ENCODE peak calls at places on chromosomes 3 and 15, in four cellular contexts. One of them, this sample, is unnamed.

GRCh38 chr15:59168536-59168935 is 38.1 kb upstream of the LDHAL6B start:
- DNase-seq in CD8-positive, alpha-beta T cell: no peak
- DNase-seq in neuronal stem cell: no peak
- DNase-seq in tibial nerve: no peak
- DNase-seq in this sample: no peak

GRCh38 chr15:57445872-57446271 is 69.6 kb downstream of the CGNL1 start:
- DNase-seq in CD8-positive, alpha-beta T cell: no peak
- DNase-seq in neuronal stem cell: no peak
- DNase-seq in tibial nerve: no peak
- DNase-seq in this sample: no peak

GRCh38 chr3:171379281-171379680 is 80.9 kb downstream of the TNIK start:
- DNase-seq in CD8-positive, alpha-beta T cell: no peak
- DNase-seq in neuronal stem cell: no peak
- DNase-seq in tibial nerve: no peak
- DNase-seq in this sample: no peak

GRCh38 chr3:155870133-155870944 is at the start of gene GMPS:
- DNase-seq in CD8-positive, alpha-beta T cell: peak
- DNase-seq in neuronal stem cell: peak
- DNase-seq in tibial nerve: peak
- DNase-seq in this sample: peak

GRCh38 chr3:54931182-54931581 is 3.3 kb upstream of the LRTM1 start:
- DNase-seq in CD8-positive, alpha-beta T cell: no peak
- DNase-seq in neuronal stem cell: peak
- DNase-seq in tibial nerve: no peak
- DNase-seq in this sample: no peak

GRCh38 chr3:112448939-112449338 is 50.3 kb downstream of the BTLA start:
- DNase-seq in CD8-positive, alpha-beta T cell: no peak
- DNase-seq in neuronal stem cell: no peak
- DNase-seq in tibial nerve: no peak
- DNase-seq in this sample: no peak

GRCh38 chr15:50506121-50506520 is 40.3 kb downstream of the USP50 start:
- DNase-seq in CD8-positive, alpha-beta T cell: no peak
- DNase-seq in neuronal stem cell: peak
- DNase-seq in tibial nerve: no peak
- DNase-seq in this sample: no peak

GRCh38 chr3:171190668-171191067 is 164.1 kb upstream of the SLC2A2 start:
- DNase-seq in CD8-positive, alpha-beta T cell: no peak
- DNase-seq in neuronal stem cell: no peak
- DNase-seq in tibial nerve: no peak
- DNase-seq in this sample: no peak

GRCh38 chr15:83653639-83654378 is at the start of gene ADAMTSL3:
- DNase-seq in CD8-positive, alpha-beta T cell: no peak
- DNase-seq in neuronal stem cell: peak
- DNase-seq in tibial nerve: no peak
- DNase-seq in this sample: no peak

GRCh38 chr3:156251424-156251823 is 131.0 kb downstream of the KCNAB1 start:
- DNase-seq in CD8-positive, alpha-beta T cell: no peak
- DNase-seq in neuronal stem cell: no peak
- DNase-seq in tibial nerve: no peak
- DNase-seq in this sample: no peak

GRCh38 chr3:50226888-50227389 is 9.1 kb upstream of the GNAI2 start:
- DNase-seq in CD8-positive, alpha-beta T cell: peak
- DNase-seq in neuronal stem cell: no peak
- DNase-seq in tibial nerve: peak
- DNase-seq in this sample: no peak